ENCODE peak calls at places on chromosomes 3 and 15, in ten cellular contexts. B is glutamatergic neuron, U is NCI-H146, X is IMR-90, E is Calu3, W is upper lobe of right lung, J is endothelial cell of umbilical vein, A is nucleus accumbens, R is NCI-H1930, I is activated T-helper 1 cell treated with Interleukin-2 at 50 U/mL for 16 hours. D is an unnamed sample.

GRCh38 chr3:15728766-15729165 is 69.0 kb downstream of the ANKRD28 start:
- DNase-seq in U (no peak), X (no peak), E (no peak), R (no peak), I (no peak), W (no peak), B (no peak), J (no peak), A (no peak), D (no peak)

GRCh38 chr15:24683736-24684135 is 8.2 kb downstream of the NPAP1 start:
- DNase-seq in A (no peak), B (no peak), I (no peak), R (no peak), J (no peak), W (no peak), X (no peak), U (no peak), E (no peak), D (no peak)

GRCh38 chr3:168360993-168361392 is 265.3 kb upstream of the GOLIM4 start:
- DNase-seq in X (no peak), J (no peak), W (no peak), U (no peak), I (no peak), B (no peak), A (no peak), R (no peak), E (no peak), D (no peak)

GRCh38 chr15:51846463-51847230 is 17.2 kb downstream of the TMOD3 start:
- DNase-seq in A (no peak), U (no peak), R (no peak), E (peak), X (peak), I (no peak), B (no peak), W (no peak), J (peak), D (no peak)

GRCh38 chr15:77753238-77753873 is 120.6 kb upstream of the LINGO1 start:
- DNase-seq in E (peak), B (no peak), R (no peak), W (no peak), X (peak), A (no peak), J (peak), I (no peak), U (no peak), D (no peak)

GRCh38 chr3:80663426-80663825 is 895.6 kb upstream of the ROBO1 start:
- DNase-seq in W (no peak), E (no peak), R (no peak), U (no peak), J (no peak), B (no peak), A (no peak), X (no peak), I (no peak), D (no peak)

GRCh38 chr3:107951111-107951510 is 139.7 kb downstream of the CD47 start:
- DNase-seq in A (no peak), U (no peak), W (no peak), X (no peak), E (no peak), B (no peak), J (no peak), R (no peak), I (no peak), D (no peak)

GRCh38 chr3:50512131-50512530 is 8.7 kb upstream of the CACNA2D2 start:
- DNase-seq in U (no peak), B (no peak), R (no peak), E (no peak), J (no peak), X (no peak), I (no peak), A (no peak), W (no peak), D (no peak)

GRCh38 chr15:80182611-80183210 is 29.9 kb downstream of the FAH start:
- DNase-seq in U (no peak), A (no peak), X (peak), J (peak), B (no peak), W (no peak), I (no peak), E (no peak), R (no peak), D (peak)

GRCh38 chr3:151476344-151477018 is 15.6 kb upstream of the IGSF10 start:
- DNase-seq in E (no peak), A (no peak), R (no peak), W (no peak), U (no peak), X (no peak), B (no peak), I (no peak), J (no peak), D (peak)

GRCh38 chr3:52233108-52233591 is 5.8 kb downstream of the TWF2 start:
- DNase-seq in J (no peak), B (no peak), W (no peak), R (no peak), X (no peak), A (no peak), U (no peak), I (no peak), E (no peak), D (no peak)

GRCh38 chr3:61561374-61562041 is at the start of gene PTPRG:
- DNase-seq in I (no peak), X (peak), B (peak), A (peak), E (peak), R (peak), W (peak), U (peak), J (peak), D (peak)

GRCh38 chr15:40010681-40011080 is 28.3 kb downstream of the SRP14 start:
- DNase-seq in A (no peak), E (no peak), J (no peak), I (no peak), U (no peak), R (no peak), X (peak), W (no peak), B (peak), D (no peak)

GRCh38 chr3:71035886-71036285 is 547.6 kb downstream of the FOXP1 start:
- DNase-seq in R (no peak), W (no peak), J (peak), E (no peak), I (no peak), A (no peak), U (no peak), B (no peak), X (no peak), D (no peak)

GRCh38 chr3:72496055-72496690 is 352.1 kb downstream of the SHQ1 start:
- DNase-seq in E (no peak), R (no peak), B (no peak), X (no peak), J (no peak), I (no peak), U (no peak), A (no peak), W (no peak), D (no peak)

GRCh38 chr15:75347222-75348033 is 589 bp downstream of the NEIL1 start:
- DNase-seq in X (no peak), A (peak), U (peak), J (peak), I (peak), E (peak), W (peak), R (no peak), B (peak), D (peak)

GRCh38 chr3:179105881-179106280 is 34.3 kb upstream of the ZMAT3 start:
- DNase-seq in E (no peak), J (no peak), A (no peak), U (no peak), X (no peak), W (no peak), R (no peak), I (no peak), B (no peak), D (no peak)

GRCh38 chr3:18767756-18768303 is 342.7 kb upstream of the SATB1 start:
- DNase-seq in R (no peak), E (no peak), A (no peak), U (no peak), X (no peak), B (no peak), W (no peak), I (no peak), J (no peak), D (no peak)

GRCh38 chr15:98888839-98889479 is 118.6 kb downstream of the PGPEP1L start:
- DNase-seq in R (no peak), E (no peak), A (no peak), I (no peak), X (peak), W (no peak), J (peak), U (no peak), B (no peak), D (no peak)

GRCh38 chr15:92801774-92802464 is 98.2 kb upstream of the CHD2 start:
- DNase-seq in X (peak), B (no peak), U (no peak), E (peak), A (no peak), J (no peak), R (no peak), I (no peak), W (peak), D (peak)

D was measured in posterior vena cava.